ENCODE peak calls at places on chromosome 10, in six cellular contexts. V is pancreas; R is cerebellum; D is gastrocnemius medialis; K is glutamatergic neuron; M is activated T-helper 1 cell treated with anti-CD3 and anti-CD28 coated beads, Interleukin-2, amount 50 U/mL, for 16 hours. J is an unnamed sample.

GRCh38 chr10:133123746-133124356 is 36.1 kb downstream of the ADGRA1 start:
- DNase-seq in V (peak; percentile 50), R (no peak), D (no peak), K (no peak), M (no peak), J (no peak)

GRCh38 chr10:123689880-123690279 is 23.7 kb downstream of the GPR26 start:
- DNase-seq in V (no peak), R (no peak), D (no peak), K (no peak), M (no peak), J (no peak)

GRCh38 chr10:33154590-33154989 is 179.9 kb downstream of the NRP1 start:
- DNase-seq in V (no peak), R (no peak), D (no peak), K (no peak), M (no peak), J (no peak)

GRCh38 chr10:54796876-54797275 is 4.2 kb downstream of the PCDH15 start:
- DNase-seq in V (no peak), R (no peak), D (no peak), K (no peak), M (no peak), J (no peak)

GRCh38 chr10:116737582-116738358 is 4.6 kb downstream of the HSPA12A start:
- DNase-seq in V (no peak), R (peak; percentile 52), D (no peak), K (peak; percentile 54), M (no peak), J (no peak)

GRCh38 chr10:102802920-102803534 is 34.2 kb downstream of the CYP17A1 start:
- DNase-seq in V (no peak), R (no peak), D (no peak), K (no peak), M (no peak), J (peak; percentile 73)

GRCh38 chr10:6171891-6172354 is 30.8 kb upstream of the PFKFB3 start:
- DNase-seq in V (no peak), R (no peak), D (peak; percentile 65), K (no peak), M (no peak), J (peak; percentile 77)

GRCh38 chr10:63767512-63767911 is 246.3 kb downstream of the REEP3 start:
- DNase-seq in V (no peak), R (no peak), D (no peak), K (no peak), M (no peak), J (no peak)

GRCh38 chr10:110498982-110499795 is 1.5 kb downstream of the DUSP5 start:
- DNase-seq in V (no peak), R (no peak), D (no peak), K (no peak), M (no peak), J (peak; percentile 85)

GRCh38 chr10:128708182-128708581 is 582.0 kb upstream of the MKI67 start:
- DNase-seq in V (no peak), R (no peak), D (no peak), K (no peak), M (no peak), J (no peak)

GRCh38 chr10:122577311-122577885 is 16.8 kb downstream of the DMBT1 start:
- DNase-seq in V (no peak), R (no peak), D (no peak), K (no peak), M (no peak), J (no peak)

GRCh38 chr10:49009231-49009979 is 69.8 kb upstream of the LRRC18 start:
- DNase-seq in V (no peak), R (no peak), D (no peak), K (no peak), M (no peak), J (no peak)

GRCh38 chr10:75762436-75762802 is 331.0 kb downstream of the LRMDA start:
- DNase-seq in V (no peak), R (no peak), D (no peak), K (no peak), M (no peak), J (no peak)

GRCh38 chr10:21069278-21069677 is 172.2 kb upstream of the NEBL start:
- DNase-seq in V (no peak), R (peak; percentile 84), D (no peak), K (no peak), M (no peak), J (no peak)

GRCh38 chr10:24784061-24784460 is 60.4 kb upstream of the ARHGAP21 start:
- DNase-seq in V (no peak), R (peak; percentile 12), D (no peak), K (no peak), M (no peak), J (no peak)

GRCh38 chr10:83144461-83144860 is 994.8 kb upstream of the GHITM start:
- DNase-seq in V (no peak), R (no peak), D (no peak), K (no peak), M (no peak), J (no peak)

GRCh38 chr10:132320776-132321469 is 11.1 kb upstream of the LRRC27 start:
- DNase-seq in V (no peak), R (no peak), D (no peak), K (no peak), M (no peak), J (no peak)

GRCh38 chr10:32004161-32004591 is 52.0 kb downstream of the KIF5B start:
- DNase-seq in V (peak; percentile 79), R (no peak), D (peak; percentile 18), K (peak; percentile 57), M (no peak), J (no peak)

GRCh38 chr10:62036186-62037081 is 134.9 kb downstream of the ARID5B start:
- DNase-seq in V (no peak), R (no peak), D (no peak), K (peak; percentile 24), M (no peak), J (peak; percentile 67)

GRCh38 chr10:109282510-109282909 is 640.8 kb downstream of the XPNPEP1 start:
- DNase-seq in V (no peak), R (no peak), D (no peak), K (no peak), M (no peak), J (no peak)

GRCh38 chr10:70898687-70899086 is 10.3 kb upstream of the PCBD1 start:
- DNase-seq in V (no peak), R (no peak), D (no peak), K (no peak), M (no peak), J (no peak)

GRCh38 chr10:61001731-61002122 is 57.7 kb upstream of the RHOBTB1 start:
- DNase-seq in V (no peak), R (no peak), D (no peak), K (no peak), M (no peak), J (no peak)

GRCh38 chr10:109062371-109062770 is 860.9 kb downstream of the XPNPEP1 start:
- DNase-seq in V (no peak), R (no peak), D (no peak), K (no peak), M (no peak), J (no peak)

GRCh38 chr10:62652114-62652513 is 152.4 kb upstream of the ADO start:
- DNase-seq in V (no peak), R (no peak), D (no peak), K (no peak), M (no peak), J (no peak)

GRCh38 chr10:117894339-117894738 is 152.4 kb downstream of the RAB11FIP2 start:
- DNase-seq in V (no peak), R (no peak), D (no peak), K (no peak), M (no peak), J (no peak)

GRCh38 chr10:34580643-34581042 is 234.5 kb downstream of the PARD3 start:
- DNase-seq in V (no peak), R (no peak), D (no peak), K (no peak), M (no peak), J (no peak)

GRCh38 chr10:3774018-3774813 is 10.8 kb downstream of the KLF6 start:
- DNase-seq in V (no peak), R (no peak), D (no peak), K (no peak), M (no peak), J (no peak)

GRCh38 chr10:62054408-62054807 is 152.9 kb downstream of the ARID5B start:
- DNase-seq in V (no peak), R (no peak), D (no peak), K (no peak), M (no peak), J (peak; percentile 75)

GRCh38 chr10:61000769-61001730 is 57.1 kb upstream of the RHOBTB1 start:
- DNase-seq in V (peak; percentile 73), R (no peak), D (no peak), K (peak; percentile 58), M (no peak), J (no peak)

GRCh38 chr10:93468532-93469213 is 13.5 kb downstream of the MYOF start:
- DNase-seq in V (no peak), R (no peak), D (no peak), K (no peak), M (no peak), J (no peak)

GRCh38 chr10:132407243-132407746 is 10.3 kb downstream of the PWWP2B start:
- DNase-seq in V (peak; percentile 98), R (no peak), D (no peak), K (no peak), M (no peak), J (no peak)

GRCh38 chr10:45440511-45441062 is 66.6 kb downstream of the ALOX5 start:
- DNase-seq in V (no peak), R (no peak), D (no peak), K (no peak), M (no peak), J (no peak)

GRCh38 chr10:5534880-5535856 is 10.4 kb downstream of the CALML3 start:
- DNase-seq in V (peak; percentile 2), R (no peak), D (no peak), K (no peak), M (no peak), J (no peak)

GRCh38 chr10:97921581-97922377 is 72.1 kb downstream of the GOLGA7B start:
- DNase-seq in V (no peak), R (peak; percentile 78), D (no peak), K (no peak), M (no peak), J (no peak)

GRCh38 chr10:48598243-48598935 is 6.5 kb downstream of the ARHGAP22 start:
- DNase-seq in V (no peak), R (no peak), D (no peak), K (no peak), M (no peak), J (no peak)

GRCh38 chr10:47094126-47094525 is 182.9 kb downstream of the PTPN20 start:
- DNase-seq in V (no peak), R (no peak), D (no peak), K (no peak), M (no peak), J (no peak)

GRCh38 chr10:118482393-118483331 is 112.8 kb downstream of the PRLHR start:
- DNase-seq in V (no peak), R (no peak), D (no peak), K (no peak), M (no peak), J (no peak)

GRCh38 chr10:103781329-103782061 is 73.9 kb downstream of the SH3PXD2A start:
- DNase-seq in V (no peak), R (no peak), D (no peak), K (no peak), M (no peak), J (peak; percentile 64)

J was measured in activated CD4-positive, alpha-beta T cell treated with anti-CD3 and anti-CD28 coated beads, Interleukin-2, amount 10 ng/mL, durations not matched to agents 24 days and 14 days.